ENCODE peak calls at places on chromosomes 1 and 21, in nine cellular contexts. One of them, this sample, is unnamed.
A peak's percentile ranks its signal among the peaks of the same experiment; 100 is the strongest.

GRCh38 chr1:19786988-19787423 is 12.7 kb downstream of the TMCO4 start:
- DNase-seq in Panc1: no peak
- DNase-seq in stimulated activated CD8-positive, alpha-beta memory T cell treated with anti-CD3 and anti-CD28 coated beads, Interleukin-2, amount 100 ng/mL, for 1 hour: no peak
- DNase-seq in stomach: peak; percentile 61
- DNase-seq in HFF-Myc: no peak
- DNase-seq in mesendoderm: peak; percentile 91
- DNase-seq in fibroblast of the aortic adventitia: no peak
- DNase-seq in uterus: no peak
- DNase-seq in AG08396: no peak
- DNase-seq in this sample: no peak

GRCh38 chr1:169309178-169310166 is 58.1 kb downstream of the NME7 start:
- DNase-seq in Panc1: no peak
- DNase-seq in stimulated activated CD8-positive, alpha-beta memory T cell treated with anti-CD3 and anti-CD28 coated beads, Interleukin-2, amount 100 ng/mL, for 1 hour: no peak
- DNase-seq in stomach: no peak
- DNase-seq in HFF-Myc: no peak
- DNase-seq in mesendoderm: no peak
- DNase-seq in fibroblast of the aortic adventitia: no peak
- DNase-seq in uterus: no peak
- DNase-seq in AG08396: no peak
- DNase-seq in this sample: no peak

GRCh38 chr21:45444385-45444784 is 39.4 kb downstream of the COL18A1 start:
- DNase-seq in Panc1: no peak
- DNase-seq in stimulated activated CD8-positive, alpha-beta memory T cell treated with anti-CD3 and anti-CD28 coated beads, Interleukin-2, amount 100 ng/mL, for 1 hour: no peak
- DNase-seq in stomach: no peak
- DNase-seq in HFF-Myc: no peak
- DNase-seq in mesendoderm: no peak
- DNase-seq in fibroblast of the aortic adventitia: no peak
- DNase-seq in uterus: no peak
- DNase-seq in AG08396: no peak
- DNase-seq in this sample: no peak

GRCh38 chr1:116537439-116537838 is 33.4 kb downstream of the CD58 start:
- DNase-seq in Panc1: no peak
- DNase-seq in stimulated activated CD8-positive, alpha-beta memory T cell treated with anti-CD3 and anti-CD28 coated beads, Interleukin-2, amount 100 ng/mL, for 1 hour: no peak
- DNase-seq in stomach: no peak
- DNase-seq in HFF-Myc: no peak
- DNase-seq in mesendoderm: peak; percentile 18
- DNase-seq in fibroblast of the aortic adventitia: no peak
- DNase-seq in uterus: no peak
- DNase-seq in AG08396: no peak
- DNase-seq in this sample: no peak

GRCh38 chr1:24969616-24970398 is 39.7 kb upstream of the RUNX3 start:
- DNase-seq in Panc1: no peak
- DNase-seq in stimulated activated CD8-positive, alpha-beta memory T cell treated with anti-CD3 and anti-CD28 coated beads, Interleukin-2, amount 100 ng/mL, for 1 hour: no peak
- DNase-seq in stomach: no peak
- DNase-seq in HFF-Myc: no peak
- DNase-seq in mesendoderm: peak; percentile 63
- DNase-seq in fibroblast of the aortic adventitia: no peak
- DNase-seq in uterus: no peak
- DNase-seq in AG08396: no peak
- DNase-seq in this sample: no peak

GRCh38 chr21:45228171-45228641 is 59.5 kb downstream of the POFUT2 start:
- DNase-seq in Panc1: peak; percentile 69
- DNase-seq in stimulated activated CD8-positive, alpha-beta memory T cell treated with anti-CD3 and anti-CD28 coated beads, Interleukin-2, amount 100 ng/mL, for 1 hour: peak; percentile 50
- DNase-seq in stomach: no peak
- DNase-seq in HFF-Myc: peak; percentile 88
- DNase-seq in mesendoderm: peak; percentile 65
- DNase-seq in fibroblast of the aortic adventitia: peak; percentile 99
- DNase-seq in uterus: no peak
- DNase-seq in AG08396: peak; percentile 87
- DNase-seq in this sample: peak; percentile 88

GRCh38 chr1:245396615-245397014 is 241.8 kb downstream of the KIF26B start:
- DNase-seq in Panc1: no peak
- DNase-seq in stimulated activated CD8-positive, alpha-beta memory T cell treated with anti-CD3 and anti-CD28 coated beads, Interleukin-2, amount 100 ng/mL, for 1 hour: no peak
- DNase-seq in stomach: no peak
- DNase-seq in HFF-Myc: no peak
- DNase-seq in mesendoderm: no peak
- DNase-seq in fibroblast of the aortic adventitia: peak; percentile 33
- DNase-seq in uterus: no peak
- DNase-seq in AG08396: no peak
- DNase-seq in this sample: no peak

GRCh38 chr1:32438136-32438535 is 26.7 kb upstream of the ZBTB8B start:
- DNase-seq in Panc1: no peak
- DNase-seq in stimulated activated CD8-positive, alpha-beta memory T cell treated with anti-CD3 and anti-CD28 coated beads, Interleukin-2, amount 100 ng/mL, for 1 hour: no peak
- DNase-seq in stomach: no peak
- DNase-seq in HFF-Myc: no peak
- DNase-seq in mesendoderm: peak; percentile 88
- DNase-seq in fibroblast of the aortic adventitia: no peak
- DNase-seq in uterus: no peak
- DNase-seq in AG08396: no peak
- DNase-seq in this sample: no peak

GRCh38 chr1:8455700-8456305 is 137.9 kb downstream of the SLC45A1 start:
- DNase-seq in Panc1: no peak
- DNase-seq in stimulated activated CD8-positive, alpha-beta memory T cell treated with anti-CD3 and anti-CD28 coated beads, Interleukin-2, amount 100 ng/mL, for 1 hour: no peak
- DNase-seq in stomach: no peak
- DNase-seq in HFF-Myc: no peak
- DNase-seq in mesendoderm: no peak
- DNase-seq in fibroblast of the aortic adventitia: peak; percentile 18
- DNase-seq in uterus: no peak
- DNase-seq in AG08396: no peak
- DNase-seq in this sample: no peak

GRCh38 chr1:106937104-106937503 is 119.4 kb upstream of the PRMT6 start:
- DNase-seq in Panc1: no peak
- DNase-seq in stimulated activated CD8-positive, alpha-beta memory T cell treated with anti-CD3 and anti-CD28 coated beads, Interleukin-2, amount 100 ng/mL, for 1 hour: no peak
- DNase-seq in stomach: no peak
- DNase-seq in HFF-Myc: peak; percentile 65
- DNase-seq in mesendoderm: no peak
- DNase-seq in fibroblast of the aortic adventitia: peak; percentile 68
- DNase-seq in uterus: no peak
- DNase-seq in AG08396: peak; percentile 3
- DNase-seq in this sample: peak; percentile 22

GRCh38 chr1:28888915-28889314 is 25.5 kb upstream of the EPB41 start:
- DNase-seq in Panc1: no peak
- DNase-seq in stimulated activated CD8-positive, alpha-beta memory T cell treated with anti-CD3 and anti-CD28 coated beads, Interleukin-2, amount 100 ng/mL, for 1 hour: no peak
- DNase-seq in stomach: no peak
- DNase-seq in HFF-Myc: no peak
- DNase-seq in mesendoderm: no peak
- DNase-seq in fibroblast of the aortic adventitia: no peak
- DNase-seq in uterus: no peak
- DNase-seq in AG08396: no peak
- DNase-seq in this sample: no peak

GRCh38 chr1:214445846-214446614 is 105.4 kb downstream of the PTPN14 start:
- DNase-seq in Panc1: no peak
- DNase-seq in stimulated activated CD8-positive, alpha-beta memory T cell treated with anti-CD3 and anti-CD28 coated beads, Interleukin-2, amount 100 ng/mL, for 1 hour: no peak
- DNase-seq in stomach: no peak
- DNase-seq in HFF-Myc: peak; percentile 95
- DNase-seq in mesendoderm: peak; percentile 74
- DNase-seq in fibroblast of the aortic adventitia: peak; percentile 83
- DNase-seq in uterus: no peak
- DNase-seq in AG08396: peak; percentile 43
- DNase-seq in this sample: peak; percentile 82

GRCh38 chr1:182299728-182300581 is 91.6 kb downstream of the GLUL start:
- DNase-seq in Panc1: no peak
- DNase-seq in stimulated activated CD8-positive, alpha-beta memory T cell treated with anti-CD3 and anti-CD28 coated beads, Interleukin-2, amount 100 ng/mL, for 1 hour: no peak
- DNase-seq in stomach: peak; percentile 55
- DNase-seq in HFF-Myc: no peak
- DNase-seq in mesendoderm: peak; percentile 79
- DNase-seq in fibroblast of the aortic adventitia: peak; percentile 36
- DNase-seq in uterus: peak; percentile 25
- DNase-seq in AG08396: peak; percentile 14
- DNase-seq in this sample: no peak

GRCh38 chr1:98046031-98046641 is 125.3 kb upstream of the DPYD start:
- DNase-seq in Panc1: no peak
- DNase-seq in stimulated activated CD8-positive, alpha-beta memory T cell treated with anti-CD3 and anti-CD28 coated beads, Interleukin-2, amount 100 ng/mL, for 1 hour: no peak
- DNase-seq in stomach: no peak
- DNase-seq in HFF-Myc: no peak
- DNase-seq in mesendoderm: peak; percentile 44
- DNase-seq in fibroblast of the aortic adventitia: peak; percentile 67
- DNase-seq in uterus: no peak
- DNase-seq in AG08396: no peak
- DNase-seq in this sample: no peak

GRCh38 chr21:42161957-42162681 is 56.8 kb upstream of the ABCG1 start:
- DNase-seq in Panc1: no peak
- DNase-seq in stimulated activated CD8-positive, alpha-beta memory T cell treated with anti-CD3 and anti-CD28 coated beads, Interleukin-2, amount 100 ng/mL, for 1 hour: no peak
- DNase-seq in stomach: no peak
- DNase-seq in HFF-Myc: no peak
- DNase-seq in mesendoderm: peak; percentile 20
- DNase-seq in fibroblast of the aortic adventitia: no peak
- DNase-seq in uterus: no peak
- DNase-seq in AG08396: no peak
- DNase-seq in this sample: no peak

GRCh38 chr21:34576043-34576466 is 38.9 kb downstream of the RCAN1 start:
- DNase-seq in Panc1: no peak
- DNase-seq in stimulated activated CD8-positive, alpha-beta memory T cell treated with anti-CD3 and anti-CD28 coated beads, Interleukin-2, amount 100 ng/mL, for 1 hour: no peak
- DNase-seq in stomach: no peak
- DNase-seq in HFF-Myc: no peak
- DNase-seq in mesendoderm: no peak
- DNase-seq in fibroblast of the aortic adventitia: peak; percentile 59
- DNase-seq in uterus: no peak
- DNase-seq in AG08396: no peak
- DNase-seq in this sample: no peak

GRCh38 chr1:78005755-78006154 is 1.0 kb downstream of the DNAJB4 start:
- DNase-seq in Panc1: no peak
- DNase-seq in stimulated activated CD8-positive, alpha-beta memory T cell treated with anti-CD3 and anti-CD28 coated beads, Interleukin-2, amount 100 ng/mL, for 1 hour: no peak
- DNase-seq in stomach: no peak
- DNase-seq in HFF-Myc: peak; percentile 70
- DNase-seq in mesendoderm: no peak
- DNase-seq in fibroblast of the aortic adventitia: peak; percentile 96
- DNase-seq in uterus: no peak
- DNase-seq in AG08396: peak; percentile 47
- DNase-seq in this sample: peak; percentile 80

GRCh38 chr1:222257024-222257423 is 290.9 kb downstream of the HHIPL2 start:
- DNase-seq in Panc1: no peak
- DNase-seq in stimulated activated CD8-positive, alpha-beta memory T cell treated with anti-CD3 and anti-CD28 coated beads, Interleukin-2, amount 100 ng/mL, for 1 hour: no peak
- DNase-seq in stomach: no peak
- DNase-seq in HFF-Myc: no peak
- DNase-seq in mesendoderm: no peak
- DNase-seq in fibroblast of the aortic adventitia: no peak
- DNase-seq in uterus: no peak
- DNase-seq in AG08396: no peak
- DNase-seq in this sample: no peak

GRCh38 chr21:34100337-34100736 is 27.0 kb downstream of the MRPS6 start:
- DNase-seq in Panc1: no peak
- DNase-seq in stimulated activated CD8-positive, alpha-beta memory T cell treated with anti-CD3 and anti-CD28 coated beads, Interleukin-2, amount 100 ng/mL, for 1 hour: no peak
- DNase-seq in stomach: no peak
- DNase-seq in HFF-Myc: no peak
- DNase-seq in mesendoderm: no peak
- DNase-seq in fibroblast of the aortic adventitia: no peak
- DNase-seq in uterus: no peak
- DNase-seq in AG08396: no peak
- DNase-seq in this sample: no peak

GRCh38 chr1:101285922-101286568 is 49.2 kb downstream of the S1PR1 start:
- DNase-seq in Panc1: no peak
- DNase-seq in stimulated activated CD8-positive, alpha-beta memory T cell treated with anti-CD3 and anti-CD28 coated beads, Interleukin-2, amount 100 ng/mL, for 1 hour: no peak
- DNase-seq in stomach: no peak
- DNase-seq in HFF-Myc: no peak
- DNase-seq in mesendoderm: no peak
- DNase-seq in fibroblast of the aortic adventitia: no peak
- DNase-seq in uterus: no peak
- DNase-seq in AG08396: no peak
- DNase-seq in this sample: no peak

GRCh38 chr1:2528016-2528415 is 1.6 kb upstream of the PANK4 start:
- DNase-seq in Panc1: no peak
- DNase-seq in stimulated activated CD8-positive, alpha-beta memory T cell treated with anti-CD3 and anti-CD28 coated beads, Interleukin-2, amount 100 ng/mL, for 1 hour: no peak
- DNase-seq in stomach: peak; percentile 84
- DNase-seq in HFF-Myc: no peak
- DNase-seq in mesendoderm: no peak
- DNase-seq in fibroblast of the aortic adventitia: no peak
- DNase-seq in uterus: peak; percentile 48
- DNase-seq in AG08396: no peak
- DNase-seq in this sample: no peak

GRCh38 chr1:78911956-78912880 is 94.3 kb downstream of the ADGRL4 start:
- DNase-seq in Panc1: no peak
- DNase-seq in stimulated activated CD8-positive, alpha-beta memory T cell treated with anti-CD3 and anti-CD28 coated beads, Interleukin-2, amount 100 ng/mL, for 1 hour: no peak
- DNase-seq in stomach: no peak
- DNase-seq in HFF-Myc: no peak
- DNase-seq in mesendoderm: no peak
- DNase-seq in fibroblast of the aortic adventitia: no peak
- DNase-seq in uterus: no peak
- DNase-seq in AG08396: no peak
- DNase-seq in this sample: no peak

GRCh38 chr1:3320246-3321152 is 134.0 kb upstream of the ARHGEF16 start:
- DNase-seq in Panc1: no peak
- DNase-seq in stimulated activated CD8-positive, alpha-beta memory T cell treated with anti-CD3 and anti-CD28 coated beads, Interleukin-2, amount 100 ng/mL, for 1 hour: no peak
- DNase-seq in stomach: peak; percentile 69
- DNase-seq in HFF-Myc: no peak
- DNase-seq in mesendoderm: peak; percentile 66
- DNase-seq in fibroblast of the aortic adventitia: no peak
- DNase-seq in uterus: no peak
- DNase-seq in AG08396: no peak
- DNase-seq in this sample: no peak

GRCh38 chr1:169495916-169496315 is 10.2 kb upstream of the SLC19A2 start:
- DNase-seq in Panc1: no peak
- DNase-seq in stimulated activated CD8-positive, alpha-beta memory T cell treated with anti-CD3 and anti-CD28 coated beads, Interleukin-2, amount 100 ng/mL, for 1 hour: no peak
- DNase-seq in stomach: no peak
- DNase-seq in HFF-Myc: no peak
- DNase-seq in mesendoderm: no peak
- DNase-seq in fibroblast of the aortic adventitia: no peak
- DNase-seq in uterus: no peak
- DNase-seq in AG08396: no peak
- DNase-seq in this sample: peak; percentile 55

GRCh38 chr1:188778578-188778977 is 1699.1 kb downstream of the BRINP3 start:
- DNase-seq in Panc1: no peak
- DNase-seq in stimulated activated CD8-positive, alpha-beta memory T cell treated with anti-CD3 and anti-CD28 coated beads, Interleukin-2, amount 100 ng/mL, for 1 hour: no peak
- DNase-seq in stomach: no peak
- DNase-seq in HFF-Myc: no peak
- DNase-seq in mesendoderm: no peak
- DNase-seq in fibroblast of the aortic adventitia: no peak
- DNase-seq in uterus: no peak
- DNase-seq in AG08396: no peak
- DNase-seq in this sample: no peak